ENCODE peak calls at places on chromosomes 11 and 22, in seven cellular contexts. J, A, P, W, Y, T and O are unnamed samples.

GRCh38 chr22:17754233-17754925 is 19.9 kb downstream of the BID start:
- DNase-seq in J (no peak), A (no peak), P (no peak), W (no peak), Y (no peak), T (no peak), O (no peak)

GRCh38 chr11:1750481-1750839 is at the start of gene IFITM10:
- DNase-seq in J (peak), A (no peak), P (peak), W (no peak), Y (no peak), T (peak), O (no peak)

GRCh38 chr22:28002181-28002700 is 83.2 kb upstream of the PITPNB start:
- DNase-seq in J (no peak), A (no peak), P (no peak), W (no peak), Y (no peak), T (no peak), O (no peak)

GRCh38 chr11:46413755-46414465 is 22.3 kb upstream of the CHRM4 start:
- DNase-seq in J (no peak), A (no peak), P (no peak), W (no peak), Y (no peak), T (no peak), O (no peak)

GRCh38 chr11:101442171-101442570 is 141.6 kb downstream of the TRPC6 start:
- DNase-seq in J (no peak), A (no peak), P (no peak), W (no peak), Y (no peak), T (no peak), O (no peak)

GRCh38 chr11:71452354-71453020 is 516 bp upstream of the NADSYN1 start:
- DNase-seq in J (peak), A (peak), P (peak), W (no peak), Y (no peak), T (peak), O (peak)

GRCh38 chr11:76206327-76207081 is at the start of gene WNT11:
- DNase-seq in J (peak), A (peak), P (peak), W (no peak), Y (no peak), T (no peak), O (peak)

GRCh38 chr11:12677131-12677530 is 2.9 kb downstream of the TEAD1 start:
- DNase-seq in J (no peak), A (no peak), P (no peak), W (no peak), Y (no peak), T (no peak), O (no peak)

GRCh38 chr22:32619614-32620426 is 145.2 kb downstream of the FBXO7 start:
- DNase-seq in J (no peak), A (no peak), P (peak), W (no peak), Y (no peak), T (peak), O (no peak)

GRCh38 chr11:108943853-108944252 is 279.0 kb downstream of the DDX10 start:
- DNase-seq in J (no peak), A (no peak), P (no peak), W (no peak), Y (no peak), T (no peak), O (no peak)

GRCh38 chr11:83521647-83522596 is 235.8 kb upstream of the CCDC90B start:
- DNase-seq in J (no peak), A (no peak), P (no peak), W (no peak), Y (no peak), T (no peak), O (no peak)

GRCh38 chr11:60396790-60397189 is 531 bp downstream of the MS4A14 start:
- DNase-seq in J (no peak), A (no peak), P (no peak), W (no peak), Y (no peak), T (no peak), O (no peak)

GRCh38 chr11:126393143-126393542 is 37.7 kb downstream of the ST3GAL4 start:
- DNase-seq in J (no peak), A (no peak), P (no peak), W (no peak), Y (no peak), T (peak), O (no peak)

GRCh38 chr11:111734383-111735261 is 31.6 kb downstream of the PPP2R1B start:
- DNase-seq in J (no peak), A (no peak), P (peak), W (no peak), Y (no peak), T (no peak), O (no peak)

GRCh38 chr11:12223771-12224536 is 113.6 kb downstream of the MICAL2 start:
- DNase-seq in J (no peak), A (no peak), P (no peak), W (no peak), Y (no peak), T (no peak), O (no peak)

GRCh38 chr11:107576497-107577086 is 11.1 kb upstream of the ALKBH8 start:
- DNase-seq in J (peak), A (no peak), P (peak), W (peak), Y (no peak), T (no peak), O (peak)

GRCh38 chr22:44213489-44214043 is 32.8 kb downstream of the PARVG start:
- DNase-seq in J (no peak), A (no peak), P (no peak), W (no peak), Y (no peak), T (no peak), O (no peak)

GRCh38 chr11:102760355-102761035 is 19.9 kb downstream of the MMP10 start:
- DNase-seq in J (no peak), A (no peak), P (no peak), W (no peak), Y (no peak), T (no peak), O (no peak)

GRCh38 chr11:12694182-12694531 is 19.9 kb downstream of the TEAD1 start:
- DNase-seq in J (peak), A (peak), P (no peak), W (no peak), Y (no peak), T (no peak), O (no peak)

GRCh38 chr11:92556435-92556834 is 331.8 kb downstream of the FAT3 start:
- DNase-seq in J (no peak), A (no peak), P (no peak), W (no peak), Y (no peak), T (no peak), O (no peak)

GRCh38 chr11:92475316-92475715 is 250.7 kb downstream of the FAT3 start:
- DNase-seq in J (no peak), A (no peak), P (no peak), W (no peak), Y (no peak), T (no peak), O (no peak)

GRCh38 chr11:131909426-131910200 is 539.2 kb downstream of the NTM start:
- DNase-seq in J (no peak), A (no peak), P (no peak), W (no peak), Y (no peak), T (no peak), O (no peak)

GRCh38 chr11:2467695-2468055 is 22.9 kb downstream of the KCNQ1 start:
- DNase-seq in J (peak), A (no peak), P (no peak), W (no peak), Y (no peak), T (peak), O (no peak)

GRCh38 chr22:28894320-28894719 is 10.9 kb downstream of the ZNRF3 start:
- DNase-seq in J (no peak), A (no peak), P (peak), W (no peak), Y (no peak), T (peak), O (no peak)

GRCh38 chr11:70862093-70862492 is 390.3 kb downstream of the SHANK2 start:
- DNase-seq in J (no peak), A (no peak), P (no peak), W (no peak), Y (no peak), T (no peak), O (no peak)

GRCh38 chr11:6658647-6659046 is 3.0 kb upstream of the DCHS1 start:
- DNase-seq in J (no peak), A (no peak), P (no peak), W (no peak), Y (no peak), T (no peak), O (no peak)

GRCh38 chr11:69497221-69497787 is 15.8 kb downstream of the LINC01488 start:
- DNase-seq in J (peak), A (peak), P (peak), W (no peak), Y (peak), T (peak), O (peak)

GRCh38 chr11:72643547-72643946 is 30.7 kb downstream of the PDE2A start:
- DNase-seq in J (no peak), A (no peak), P (no peak), W (no peak), Y (no peak), T (peak), O (no peak)
- TF ChIP-seq CTCF in J (no peak), A (no peak), P (no peak), W (no peak), Y (no peak), T (no peak), O (no peak)

GRCh38 chr22:45969414-45969799 is 7.6 kb downstream of the WNT7B start:
- DNase-seq in J (no peak), A (no peak), P (no peak), W (no peak), Y (no peak), T (no peak), O (no peak)
- TF ChIP-seq CTCF in J (no peak), A (no peak), P (no peak), W (no peak), Y (peak), T (no peak), O (peak)

DNA sequence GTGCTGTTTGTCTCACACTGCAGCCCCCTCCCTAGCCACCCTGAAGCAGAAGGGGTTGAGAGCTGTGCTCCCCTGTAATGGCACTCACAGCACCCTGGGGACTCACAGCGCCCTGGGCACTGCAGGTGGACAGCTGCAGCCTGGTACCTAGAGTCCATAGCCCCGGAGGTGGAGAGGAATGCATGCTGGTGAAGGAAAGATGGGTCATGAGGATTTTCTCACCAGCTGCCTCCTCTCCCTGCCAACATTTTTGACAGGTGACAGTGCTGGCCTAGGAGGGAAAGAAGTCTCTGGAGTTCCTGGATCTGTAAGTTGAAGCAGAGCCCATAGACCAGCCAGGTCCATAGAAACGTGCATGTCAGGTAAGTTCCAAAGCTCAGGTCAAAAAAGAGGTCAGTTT is 330.5 kb downstream of the TENM4 start:
- DNase-seq in J (no peak), A (no peak), P (no peak), W (no peak), Y (no peak), T (no peak), O (no peak)
- TF ChIP-seq CTCF in J (no peak), A (no peak), P (no peak), W (no peak), Y (no peak), T (no peak), O (no peak)

DNA sequence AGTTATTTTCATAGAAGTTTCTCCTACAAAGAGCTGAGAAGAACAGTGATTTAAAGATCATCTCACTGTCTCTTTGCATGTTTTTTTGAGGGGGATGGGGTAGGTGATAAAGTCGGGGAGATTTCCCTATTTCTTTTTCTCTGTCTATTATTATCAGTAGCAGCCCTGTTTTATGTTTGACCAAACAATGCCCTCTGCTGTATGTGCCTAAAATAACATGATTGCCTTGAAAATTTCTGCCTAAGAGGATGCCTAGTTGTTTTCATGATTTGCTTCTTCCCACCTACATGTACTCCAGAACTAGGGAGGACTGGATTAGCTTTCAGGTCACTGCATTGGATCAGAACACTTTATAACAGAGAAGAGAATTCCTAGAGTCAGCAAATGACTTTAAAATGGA is 1330.2 kb downstream of the LRRC4C start:
- DNase-seq in J (no peak), A (no peak), P (no peak), W (no peak), Y (no peak), T (no peak), O (no peak)
- TF ChIP-seq CTCF in J (peak), A (peak), P (peak), W (no peak), Y (peak), T (no peak), O (peak)

GRCh38 chr11:78635814-78636506 is 61.3 kb upstream of the NARS2 start:
- DNase-seq in J (no peak), A (no peak), P (no peak), W (no peak), Y (no peak), T (no peak), O (no peak)

GRCh38 chr11:78630155-78630554 is 55.5 kb upstream of the NARS2 start:
- DNase-seq in J (no peak), A (no peak), P (no peak), W (no peak), Y (no peak), T (no peak), O (no peak)

GRCh38 chr11:78633516-78634310 is 59.0 kb upstream of the NARS2 start:
- DNase-seq in J (no peak), A (no peak), P (no peak), W (no peak), Y (no peak), T (no peak), O (no peak)

GRCh38 chr11:78630561-78631303 is 56.1 kb upstream of the NARS2 start:
- DNase-seq in J (no peak), A (no peak), P (no peak), W (no peak), Y (no peak), T (no peak), O (no peak)
- TF ChIP-seq CTCF in J (no peak), A (no peak), P (no peak), W (no peak), Y (peak), T (no peak), O (no peak)